ENCODE peak calls at places on chromosome 17, in ten cellular contexts. W is RPMI8226; L is stimulated activated CD4-positive, alpha-beta T cell treated with anti-CD3 and anti-CD28 coated beads, Interleukin-1b, Interleukin-23, amount 100 ng/mL, for 1 hour; Z is cardiac muscle cell; J is astrocyte; H is mammary epithelial cell; B is M059J; P is NCI-H1417; I is NAMALWA; Y is Peyer's patch. S is an unnamed sample.

GRCh38 chr17:13601317-13601775 is 383 bp downstream of the HS3ST3A1 start:
- DNase-seq in J (no peak), H (no peak), B (no peak), Y (no peak), P (no peak), W (no peak), Z (no peak), L (no peak), I (no peak), S (peak)

GRCh38 chr17:81931557-81932332 is 4.2 kb upstream of the MAFG start:
- DNase-seq in I (no peak), H (no peak), J (no peak), B (no peak), Z (no peak), L (no peak), W (no peak), Y (no peak), P (no peak), S (no peak)

GRCh38 chr17:29253037-29253436 is 6.4 kb downstream of the CRYBA1 start:
- DNase-seq in W (no peak), I (peak), L (no peak), Z (no peak), B (no peak), J (no peak), H (no peak), P (no peak), Y (no peak), S (no peak)

GRCh38 chr17:46771601-46772012 is 46.9 kb downstream of the WNT3 start:
- DNase-seq in P (peak), L (no peak), W (peak), H (no peak), B (peak), I (peak), Z (peak), J (no peak), Y (no peak), S (no peak)

GRCh38 chr17:55201609-55201932 is 63.2 kb upstream of the HLF start:
- DNase-seq in W (peak), B (no peak), P (no peak), Z (no peak), L (no peak), Y (no peak), I (no peak), J (no peak), H (no peak), S (no peak)

GRCh38 chr17:57001541-57001940 is 23.6 kb downstream of the SCPEP1 start:
- DNase-seq in B (no peak), L (no peak), Z (no peak), W (no peak), I (no peak), Y (no peak), P (no peak), H (no peak), J (no peak), S (no peak)

GRCh38 chr17:67992541-67993152 is 3.6 kb downstream of the C17orf58 start:
- DNase-seq in L (no peak), J (no peak), W (peak), P (no peak), I (no peak), Z (peak), Y (no peak), H (peak), B (no peak), S (no peak)

GRCh38 chr17:80086616-80087015 is 14.8 kb upstream of the GAA start:
- DNase-seq in B (no peak), W (no peak), P (no peak), Y (no peak), J (no peak), H (no peak), I (no peak), Z (no peak), L (no peak), S (no peak)

GRCh38 chr17:39538875-39539274 is 68.8 kb downstream of the NEUROD2 start:
- DNase-seq in J (peak), I (no peak), L (no peak), Y (no peak), B (peak), Z (no peak), P (no peak), W (no peak), H (no peak), S (no peak)

GRCh38 chr17:45394913-45395568 is 37.6 kb downstream of the ARHGAP27 start:
- DNase-seq in H (peak), Y (peak), J (peak), B (no peak), P (peak), L (no peak), I (peak), W (peak), Z (peak), S (peak)

GRCh38 chr17:71084838-71085237 is 915.5 kb downstream of the KCNJ2 start:
- DNase-seq in B (no peak), L (no peak), P (no peak), W (no peak), Z (no peak), Y (no peak), I (no peak), H (no peak), J (no peak), S (no peak)

GRCh38 chr17:41406205-41406604 is 8.8 kb upstream of the KRT31 start:
- DNase-seq in J (no peak), B (peak), Y (no peak), H (peak), P (no peak), I (no peak), Z (no peak), W (no peak), L (no peak), S (no peak)

GRCh38 chr17:73710095-73710592 is 65.9 kb upstream of the SDK2 start:
- DNase-seq in Y (no peak), L (peak), Z (peak), B (peak), P (peak), H (peak), I (peak), J (peak), W (peak), S (peak)

GRCh38 chr17:38868095-38868967 is 1.5 kb upstream of the LASP1 start:
- DNase-seq in I (peak), Y (no peak), P (peak), J (peak), H (no peak), B (no peak), Z (peak), L (no peak), W (peak), S (peak)